ENCODE peak calls at places on chromosome 16, in four cellular contexts. S is astrocyte of the spinal cord; T is activated CD8-positive, alpha-beta memory T cell treated with anti-CD3 and anti-CD28 coated beads, Interleukin-2, amount 50 U/mL, for 4 hours; F is adipocyte. X is an unnamed sample.

GRCh38 chr16:69217433-69217832 is 30.5 kb downstream of the SNTB2 start:
- DNase-seq in S (peak; percentile 73), T (no peak), F (peak; percentile 56), X (peak; percentile 87)

GRCh38 chr16:3190949-3191353 is 2.9 kb downstream of the OR1F1 start:
- DNase-seq in S (no peak), T (no peak), F (no peak), X (peak; percentile 19)

GRCh38 chr16:14339694-14340093 is 268.6 kb downstream of the MRTFB start:
- DNase-seq in S (no peak), T (no peak), F (no peak), X (no peak)

GRCh38 chr16:361872-362701 is 8.3 kb downstream of the MRPL28 start:
- DNase-seq in S (peak; percentile 68), T (peak; percentile 75), F (peak; percentile 60), X (peak; percentile 70)

GRCh38 chr16:53022374-53022773 is 30.3 kb downstream of the CHD9NB start:
- DNase-seq in S (peak; percentile 50), T (no peak), F (peak; percentile 84), X (peak; percentile 53)

GRCh38 chr16:84460406-84461028 is 43.9 kb downstream of the MEAK7 start:
- DNase-seq in S (no peak), T (no peak), F (no peak), X (no peak)

GRCh38 chr16:2458887-2459646 is 842 bp upstream of the TEDC2 start:
- DNase-seq in S (no peak), T (no peak), F (no peak), X (no peak)

GRCh38 chr16:56983211-56983751 is 6.1 kb upstream of the NLRC5 start:
- DNase-seq in S (no peak), T (peak; percentile 12), F (no peak), X (no peak)

GRCh38 chr16:66226762-66227161 is 139.7 kb upstream of the CDH5 start:
- DNase-seq in S (no peak), T (no peak), F (no peak), X (no peak)

GRCh38 chr16:66304151-66304550 is 62.3 kb upstream of the CDH5 start:
- DNase-seq in S (no peak), T (no peak), F (no peak), X (no peak)

GRCh38 chr16:69633375-69633774 is 67.6 kb downstream of the NFAT5 start:
- DNase-seq in S (no peak), T (no peak), F (no peak), X (no peak)

X was measured in endothelial cell of umbilical vein.